ENCODE peak calls at places on chromosomes 16 and 17, in four cellular contexts. X is HCT116, S is HepG2, M is K562. O is an unnamed sample.

GRCh38 chr16:14111713-14112538 is 40.8 kb downstream of the MRTFB start:
- DNase-seq in X (no peak), S (peak; percentile 58), M (no peak), O (no peak)

GRCh38 chr17:386145-386876 is 33.7 kb upstream of the RPH3AL start:
- DNase-seq in X (peak; percentile 6), S (peak; percentile 47), M (peak; percentile 87), O (no peak)

GRCh38 chr17:79803997-79804855 is 7.3 kb upstream of the CBX8 start:
- DNase-seq in X (no peak), S (no peak), M (no peak), O (peak; percentile 70)

GRCh38 chr17:7982171-7982570 is 20.2 kb upstream of the GUCY2D start:
- DNase-seq in X (no peak), S (no peak), M (no peak), O (no peak)

GRCh38 chr17:78391843-78392242 is 13.4 kb downstream of the PGS1 start:
- DNase-seq in X (peak; percentile 13), S (no peak), M (no peak), O (no peak)

GRCh38 chr17:27853121-27853520 is 40.0 kb downstream of the LYRM9 start:
- DNase-seq in X (no peak), S (no peak), M (no peak), O (no peak)

GRCh38 chr17:50265690-50266306 is 8.5 kb upstream of the TMEM92 start:
- DNase-seq in X (no peak), S (no peak), M (peak; percentile 4), O (no peak)

GRCh38 chr16:16062023-16062932 is 112.9 kb downstream of the ABCC1 start:
- DNase-seq in X (no peak), S (no peak), M (peak; percentile 22), O (no peak)

GRCh38 chr17:40358323-40359038 is 6.1 kb downstream of the GJD3 start:
- DNase-seq in X (peak; percentile 64), S (peak; percentile 79), M (peak; percentile 91), O (peak; percentile 98)

GRCh38 chr17:32103476-32104113 is 38.7 kb upstream of the RHOT1 start:
- DNase-seq in X (no peak), S (no peak), M (no peak), O (peak; percentile 42)

GRCh38 chr17:32099686-32100085 is 42.6 kb upstream of the RHOT1 start:
- DNase-seq in X (no peak), S (no peak), M (no peak), O (no peak)

GRCh38 chr17:32102697-32103096 is 39.6 kb upstream of the RHOT1 start:
- DNase-seq in X (no peak), S (no peak), M (no peak), O (peak; percentile 26)

GRCh38 chr17:32102172-32102571 is 40.1 kb upstream of the RHOT1 start:
- DNase-seq in X (no peak), S (no peak), M (no peak), O (no peak)

DNA sequence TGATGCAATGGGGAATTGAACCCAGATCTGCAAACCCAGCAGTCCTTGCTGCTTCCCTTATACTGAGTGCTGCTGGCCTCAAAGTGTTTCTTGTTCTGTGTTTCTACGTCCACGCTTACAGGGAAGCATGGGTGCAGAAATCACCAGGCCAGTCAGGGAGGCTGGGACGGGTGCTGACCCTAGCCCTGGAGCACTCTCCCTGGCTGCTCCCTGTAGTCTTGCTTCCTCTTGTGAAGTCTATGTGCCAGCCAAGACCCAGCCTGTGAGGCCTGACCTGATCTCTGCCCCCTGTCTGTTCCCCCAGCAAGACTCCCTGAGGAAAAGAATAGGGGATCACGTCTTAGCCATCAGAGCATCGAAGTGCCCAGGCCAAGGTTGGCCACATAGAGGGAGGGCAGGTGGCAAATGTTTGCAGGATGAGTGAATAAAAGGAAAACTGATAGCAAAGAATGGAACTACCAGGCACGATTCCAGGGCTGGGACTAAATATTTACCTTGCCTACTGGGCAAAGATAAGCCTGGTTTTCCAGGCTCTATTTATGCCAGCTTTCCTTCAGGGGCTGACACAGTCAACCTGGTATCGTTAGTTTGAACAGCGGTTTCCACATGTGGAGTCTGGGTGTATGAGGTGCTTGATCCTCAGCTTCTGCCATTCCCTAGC is 41.2 kb upstream of the RHOT1 start:
- DNase-seq in X (no peak), S (no peak), M (no peak), O (peak; percentile 45)
- TF ChIP-seq FOSL1 in X (no peak), S (no peak), M (no peak), O (no peak)

GRCh38 chr17:5078106-5079028 is at the start of gene ZFP3:
- DNase-seq in X (no peak), S (no peak), M (no peak), O (peak; percentile 10)
- TF ChIP-seq FOSL1 in X (no peak), S (no peak), M (no peak), O (no peak)

GRCh38 chr17:29514792-29515191 is 52.0 kb downstream of the ABHD15 start:
- DNase-seq in X (no peak), S (no peak), M (no peak), O (no peak)
- TF ChIP-seq FOSL1 in X (no peak), S (no peak), M (no peak), O (no peak)

GRCh38 chr16:30524575-30525571 is 1.5 kb downstream of the ZNF768 start:
- DNase-seq in X (no peak), S (no peak), M (no peak), O (no peak)

GRCh38 chr16:30523768-30524574 is 2.4 kb downstream of the ZNF768 start:
- DNase-seq in X (no peak), S (no peak), M (peak; percentile 52), O (no peak)

GRCh38 chr16:30521476-30521872 is 4.9 kb downstream of the ZNF768 start:
- DNase-seq in X (no peak), S (no peak), M (no peak), O (no peak)

GRCh38 chr16:30519120-30520049 is 7.0 kb downstream of the ZNF768 start:
- DNase-seq in X (no peak), S (no peak), M (no peak), O (no peak)

DNA sequence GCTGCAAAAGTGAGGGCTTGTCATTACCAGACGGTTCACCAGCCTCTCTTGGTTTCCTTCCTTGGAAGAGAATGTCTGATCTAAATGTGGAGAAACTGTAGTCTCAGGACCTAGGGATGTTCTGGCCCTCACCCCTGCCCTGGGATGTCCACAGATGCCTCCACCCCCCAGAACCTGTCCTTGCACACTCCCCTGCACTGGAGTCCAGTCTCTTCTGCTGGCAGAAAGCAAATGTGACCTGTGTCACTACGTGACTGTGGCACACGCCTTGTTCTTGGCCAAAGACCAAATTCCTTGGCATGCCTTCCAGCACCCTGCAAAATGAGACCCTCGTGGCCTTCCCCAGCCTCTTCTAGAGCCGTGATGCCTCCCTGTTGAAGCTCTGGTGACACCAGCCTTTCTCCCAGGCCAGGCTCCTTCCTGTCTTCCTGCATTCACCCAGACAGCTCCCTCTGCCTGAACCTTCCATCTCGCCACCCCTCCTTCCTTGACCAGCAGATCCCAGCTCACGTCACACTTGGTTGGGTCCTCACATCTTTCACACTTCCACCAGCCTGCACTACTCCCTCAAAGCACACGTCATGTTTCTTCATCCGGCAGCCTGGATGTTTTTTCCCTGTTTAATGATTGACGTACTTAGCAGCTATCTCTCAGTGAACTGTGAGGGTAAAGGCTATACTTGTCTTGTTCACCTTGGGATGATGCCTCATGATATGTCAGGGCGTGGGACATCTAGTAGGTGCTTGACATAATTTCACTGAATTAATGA is 4.3 kb downstream of the ZNF768 start:
- DNase-seq in X (no peak), S (peak; percentile 82), M (no peak), O (no peak)
- TF ChIP-seq FOSL1 in X (no peak), S (no peak), M (no peak), O (no peak)

O was measured in H1.